ENCODE peak calls at places on chromosomes 7 and 10, in seven cellular contexts. A is neuronal stem cell; Y is IMR-90; C is gastrocnemius medialis; H is CD8-positive, alpha-beta T cell; P is effector memory CD4-positive, alpha-beta T cell; D is left ventricle myocardium inferior. Z is an unnamed sample.

GRCh38 chr10:18527692-18528091 is 123.7 kb downstream of the NSUN6 start:
- DNase-seq in A (no peak), Y (peak; percentile 69), C (no peak), H (no peak), P (no peak), D (no peak), Z (no peak)

GRCh38 chr7:12741951-12742575 is 54.6 kb downstream of the ARL4A start:
- DNase-seq in A (no peak), Y (peak; percentile 74), C (no peak), H (no peak), P (no peak), D (no peak), Z (no peak)

GRCh38 chr7:31271641-31272405 is 68.7 kb downstream of the NEUROD6 start:
- DNase-seq in A (no peak), Y (no peak), C (no peak), H (no peak), P (no peak), D (no peak), Z (no peak)

GRCh38 chr10:117409549-117410283 is 34.5 kb upstream of the PDZD8 start:
- DNase-seq in A (no peak), Y (no peak), C (no peak), H (no peak), P (no peak), D (no peak), Z (no peak)

GRCh38 chr7:143458263-143458662 is 15.0 kb downstream of the TAS2R60 start:
- DNase-seq in A (no peak), Y (peak; percentile 57), C (no peak), H (no peak), P (no peak), D (no peak), Z (no peak)

GRCh38 chr10:29849434-29849833 is 210.0 kb downstream of the JCAD start:
- DNase-seq in A (no peak), Y (peak; percentile 95), C (no peak), H (no peak), P (no peak), D (no peak), Z (no peak)

GRCh38 chr7:149707448-149707886 is 65.9 kb downstream of the ZNF467 start:
- DNase-seq in A (no peak), Y (no peak), C (no peak), H (no peak), P (no peak), D (no peak), Z (no peak)

GRCh38 chr10:61066661-61067353 is 122.8 kb upstream of the RHOBTB1 start:
- DNase-seq in A (no peak), Y (no peak), C (no peak), H (no peak), P (no peak), D (no peak), Z (no peak)

GRCh38 chr7:45696476-45696875 is 122.3 kb downstream of the ADCY1 start:
- DNase-seq in A (no peak), Y (no peak), C (no peak), H (no peak), P (no peak), D (no peak), Z (no peak)

GRCh38 chr10:48705407-48705938 is 20.8 kb downstream of the WDFY4 start:
- DNase-seq in A (no peak), Y (no peak), C (no peak), H (no peak), P (no peak), D (no peak), Z (no peak)

GRCh38 chr10:97898429-97898828 is 48.8 kb downstream of the GOLGA7B start:
- DNase-seq in A (no peak), Y (no peak), C (no peak), H (no peak), P (no peak), D (no peak), Z (no peak)

GRCh38 chr10:101856626-101857025 is 13.0 kb upstream of the KCNIP2 start:
- DNase-seq in A (no peak), Y (peak; percentile 62), C (no peak), H (no peak), P (no peak), D (no peak), Z (no peak)

GRCh38 chr10:20892011-20892585 is 5.0 kb downstream of the NEBL start:
- DNase-seq in A (no peak), Y (no peak), C (no peak), H (no peak), P (no peak), D (peak; percentile 50), Z (no peak)

GRCh38 chr7:45588466-45588865 is 14.3 kb downstream of the ADCY1 start:
- DNase-seq in A (no peak), Y (no peak), C (no peak), H (no peak), P (no peak), D (no peak), Z (no peak)

GRCh38 chr7:148261996-148262688 is 328.4 kb upstream of the C7orf33 start:
- DNase-seq in A (peak; percentile 12), Y (no peak), C (no peak), H (no peak), P (no peak), D (no peak), Z (no peak)

GRCh38 chr10:117074621-117075020 is 63.4 kb downstream of the VAX1 start:
- DNase-seq in A (no peak), Y (no peak), C (no peak), H (no peak), P (no peak), D (no peak), Z (no peak)

GRCh38 chr10:122490786-122491680 is 29.7 kb downstream of the HTRA1 start:
- DNase-seq in A (no peak), Y (no peak), C (no peak), H (no peak), P (peak; percentile 8), D (no peak), Z (no peak)

GRCh38 chr7:93442478-93443224 is 131.9 kb downstream of the CALCR start:
- DNase-seq in A (peak; percentile 1), Y (peak; percentile 13), C (no peak), H (peak; percentile 9), P (no peak), D (no peak), Z (no peak)

GRCh38 chr10:118218562-118218961 is 123.6 kb downstream of the FAM204A start:
- DNase-seq in A (no peak), Y (no peak), C (no peak), H (no peak), P (no peak), D (no peak), Z (no peak)

GRCh38 chr10:46560381-46560780 is 3.9 kb upstream of the GPRIN2 start:
- DNase-seq in A (no peak), Y (no peak), C (peak; percentile 1), H (peak; percentile 0), P (no peak), D (no peak), Z (no peak)

GRCh38 chr7:131517218-131517923 is 39.1 kb downstream of the PODXL start:
- DNase-seq in A (no peak), Y (no peak), C (no peak), H (no peak), P (no peak), D (no peak), Z (no peak)

GRCh38 chr7:131509781-131510180 is 46.6 kb downstream of the PODXL start:
- DNase-seq in A (no peak), Y (no peak), C (no peak), H (no peak), P (no peak), D (no peak), Z (no peak)

GRCh38 chr7:131511774-131512535 is 44.5 kb downstream of the PODXL start:
- DNase-seq in A (no peak), Y (no peak), C (no peak), H (no peak), P (no peak), D (no peak), Z (no peak)

GRCh38 chr7:131511071-131511470 is 45.4 kb downstream of the PODXL start:
- DNase-seq in A (no peak), Y (no peak), C (no peak), H (no peak), P (no peak), D (no peak), Z (no peak)

GRCh38 chr7:131513245-131514061 is 43.0 kb downstream of the PODXL start:
- DNase-seq in A (peak; percentile 76), Y (peak; percentile 81), C (peak; percentile 73), H (peak; percentile 65), P (peak; percentile 50), D (peak; percentile 83), Z (peak; percentile 81)
- H3K27ac ChIP-seq in A (no peak overlapping the region), Y (no peak overlapping the region), C (peak overlapping the region; percentile 64), H (no peak overlapping the region), P (no peak overlapping the region), D (peak overlapping the region; percentile 64), Z (peak overlapping the region; percentile 49)

GRCh38 chr10:33288127-33288526 is 46.3 kb downstream of the NRP1 start:
- DNase-seq in A (no peak), Y (no peak), C (no peak), H (no peak), P (no peak), D (no peak), Z (no peak)
- H3K27ac ChIP-seq in A (no peak overlapping the region), Y (no peak overlapping the region), C (peak overlapping the region; percentile 38), H (no peak overlapping the region), P (no peak overlapping the region), D (peak overlapping the region; percentile 67), Z (no peak overlapping the region)

DNA sequence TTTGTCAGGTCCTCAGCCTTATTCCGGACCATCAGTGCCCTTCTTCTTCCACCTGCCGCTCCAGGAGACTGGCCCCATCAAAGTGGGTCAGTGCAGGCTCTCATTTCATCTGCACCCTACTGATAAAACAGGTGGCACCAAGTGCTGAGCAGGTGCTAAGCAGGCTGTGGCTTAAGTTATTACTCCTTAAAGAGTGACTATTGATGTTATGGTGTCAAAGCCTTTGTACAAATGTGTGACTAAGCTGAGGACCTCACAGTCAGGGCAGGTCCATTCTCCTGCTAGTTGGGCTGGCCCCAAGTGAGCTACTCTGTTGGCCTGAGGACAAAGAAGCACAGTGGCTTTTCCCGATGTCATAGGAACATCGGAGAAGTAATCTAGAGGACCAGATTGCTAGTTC is 11.2 kb upstream of the CALD1 start:
- DNase-seq in A (no peak), Y (no peak), C (no peak), H (no peak), P (no peak), D (no peak), Z (no peak)
- H3K27ac ChIP-seq in A (no peak overlapping the region), Y (no peak overlapping the region), C (no peak overlapping the region), H (no peak overlapping the region), P (no peak overlapping the region), D (peak overlapping the region; percentile 74), Z (no peak overlapping the region)

GRCh38 chr7:84102213-84102612 is 92.4 kb downstream of the SEMA3A start:
- DNase-seq in A (no peak), Y (peak; percentile 24), C (no peak), H (no peak), P (no peak), D (no peak), Z (no peak)

GRCh38 chr7:84107259-84107658 is 87.3 kb downstream of the SEMA3A start:
- DNase-seq in A (no peak), Y (no peak), C (no peak), H (no peak), P (no peak), D (no peak), Z (no peak)

GRCh38 chr7:84105582-84105981 is 89.0 kb downstream of the SEMA3A start:
- DNase-seq in A (no peak), Y (peak; percentile 61), C (no peak), H (no peak), P (no peak), D (no peak), Z (no peak)

GRCh38 chr7:84106291-84106690 is 88.3 kb downstream of the SEMA3A start:
- DNase-seq in A (no peak), Y (no peak), C (no peak), H (no peak), P (no peak), D (no peak), Z (no peak)

GRCh38 chr7:84104841-84105240 is 89.7 kb downstream of the SEMA3A start:
- DNase-seq in A (no peak), Y (no peak), C (no peak), H (no peak), P (no peak), D (no peak), Z (no peak)
- H3K27ac ChIP-seq in A (no peak overlapping the region), Y (no peak overlapping the region), C (no peak overlapping the region), H (no peak overlapping the region), P (no peak overlapping the region), D (no peak overlapping the region), Z (no peak overlapping the region)